ENCODE peak calls at places on chromosomes 16 and 17, in five cellular contexts. One of them, this sample, is unnamed.

GRCh38 chr17:77356690-77357201 is 216.0 kb downstream of the SEC14L1 start:
- DNase-seq in IMR-90: no peak
- DNase-seq in GM12892: no peak
- DNase-seq in stimulated activated CD4-positive, alpha-beta T cell treated with anti-CD3 and anti-CD28 coated beads, Interleukin-4, amount 100 ng/mL, for 1 hour: no peak
- DNase-seq in head of caudate nucleus: no peak
- DNase-seq in this sample: no peak

GRCh38 chr16:54443839-54444238 is 157.3 kb upstream of the IRX3 start:
- DNase-seq in GM12892: no peak
- DNase-seq in head of caudate nucleus: no peak
- DNase-seq in IMR-90: no peak
- DNase-seq in stimulated activated CD4-positive, alpha-beta T cell treated with anti-CD3 and anti-CD28 coated beads, Interleukin-4, amount 100 ng/mL, for 1 hour: no peak
- DNase-seq in this sample: no peak

GRCh38 chr16:4538067-4538385 is 547 bp downstream of the CDIP1 start:
- DNase-seq in GM12892: no peak
- DNase-seq in IMR-90: no peak
- DNase-seq in stimulated activated CD4-positive, alpha-beta T cell treated with anti-CD3 and anti-CD28 coated beads, Interleukin-4, amount 100 ng/mL, for 1 hour: no peak
- DNase-seq in head of caudate nucleus: no peak
- DNase-seq in this sample: no peak

GRCh38 chr16:11319529-11320146 is 25.6 kb upstream of the RMI2 start:
- DNase-seq in GM12892: no peak
- DNase-seq in stimulated activated CD4-positive, alpha-beta T cell treated with anti-CD3 and anti-CD28 coated beads, Interleukin-4, amount 100 ng/mL, for 1 hour: no peak
- DNase-seq in head of caudate nucleus: no peak
- DNase-seq in IMR-90: no peak
- DNase-seq in this sample: no peak

GRCh38 chr16:69581297-69581696 is 15.5 kb downstream of the NFAT5 start:
- DNase-seq in head of caudate nucleus: no peak
- DNase-seq in stimulated activated CD4-positive, alpha-beta T cell treated with anti-CD3 and anti-CD28 coated beads, Interleukin-4, amount 100 ng/mL, for 1 hour: no peak
- DNase-seq in GM12892: no peak
- DNase-seq in IMR-90: no peak
- DNase-seq in this sample: no peak

GRCh38 chr16:81136331-81137011 is 40.3 kb upstream of the GCSH start:
- DNase-seq in head of caudate nucleus: peak; percentile 72
- DNase-seq in stimulated activated CD4-positive, alpha-beta T cell treated with anti-CD3 and anti-CD28 coated beads, Interleukin-4, amount 100 ng/mL, for 1 hour: no peak
- DNase-seq in GM12892: no peak
- DNase-seq in IMR-90: no peak
- DNase-seq in this sample: no peak

GRCh38 chr17:42675984-42676423 is 790 bp downstream of the PLEKHH3 start:
- DNase-seq in stimulated activated CD4-positive, alpha-beta T cell treated with anti-CD3 and anti-CD28 coated beads, Interleukin-4, amount 100 ng/mL, for 1 hour: no peak
- DNase-seq in GM12892: no peak
- DNase-seq in head of caudate nucleus: no peak
- DNase-seq in IMR-90: peak; percentile 45
- DNase-seq in this sample: no peak

GRCh38 chr17:78458739-78459335 is 80.4 kb downstream of the PGS1 start:
- DNase-seq in stimulated activated CD4-positive, alpha-beta T cell treated with anti-CD3 and anti-CD28 coated beads, Interleukin-4, amount 100 ng/mL, for 1 hour: no peak
- DNase-seq in IMR-90: no peak
- DNase-seq in GM12892: no peak
- DNase-seq in head of caudate nucleus: peak; percentile 97
- DNase-seq in this sample: no peak

GRCh38 chr16:4306439-4307214 is 9.2 kb upstream of the GLIS2 start:
- DNase-seq in stimulated activated CD4-positive, alpha-beta T cell treated with anti-CD3 and anti-CD28 coated beads, Interleukin-4, amount 100 ng/mL, for 1 hour: peak; percentile 37
- DNase-seq in GM12892: no peak
- DNase-seq in head of caudate nucleus: no peak
- DNase-seq in IMR-90: no peak
- DNase-seq in this sample: peak; percentile 50

GRCh38 chr17:27733771-27734170 is 66.6 kb downstream of the NOS2 start:
- DNase-seq in stimulated activated CD4-positive, alpha-beta T cell treated with anti-CD3 and anti-CD28 coated beads, Interleukin-4, amount 100 ng/mL, for 1 hour: no peak
- DNase-seq in head of caudate nucleus: no peak
- DNase-seq in GM12892: no peak
- DNase-seq in IMR-90: peak; percentile 13
- DNase-seq in this sample: no peak

GRCh38 chr17:28338056-28338768 is 2.7 kb downstream of the TNFAIP1 start:
- DNase-seq in head of caudate nucleus: no peak
- DNase-seq in IMR-90: peak; percentile 86
- DNase-seq in GM12892: no peak
- DNase-seq in stimulated activated CD4-positive, alpha-beta T cell treated with anti-CD3 and anti-CD28 coated beads, Interleukin-4, amount 100 ng/mL, for 1 hour: no peak
- DNase-seq in this sample: no peak

GRCh38 chr17:65487990-65488389 is 73.5 kb downstream of the AXIN2 start:
- DNase-seq in head of caudate nucleus: no peak
- DNase-seq in GM12892: no peak
- DNase-seq in IMR-90: no peak
- DNase-seq in stimulated activated CD4-positive, alpha-beta T cell treated with anti-CD3 and anti-CD28 coated beads, Interleukin-4, amount 100 ng/mL, for 1 hour: no peak
- DNase-seq in this sample: no peak

GRCh38 chr16:87784812-87785211 is 19.0 kb upstream of the KLHDC4 start:
- DNase-seq in head of caudate nucleus: no peak
- DNase-seq in IMR-90: peak; percentile 35
- DNase-seq in stimulated activated CD4-positive, alpha-beta T cell treated with anti-CD3 and anti-CD28 coated beads, Interleukin-4, amount 100 ng/mL, for 1 hour: no peak
- DNase-seq in GM12892: no peak
- DNase-seq in this sample: no peak

GRCh38 chr16:70781800-70782199 is 19.2 kb downstream of the VAC14 start:
- DNase-seq in GM12892: no peak
- DNase-seq in stimulated activated CD4-positive, alpha-beta T cell treated with anti-CD3 and anti-CD28 coated beads, Interleukin-4, amount 100 ng/mL, for 1 hour: no peak
- DNase-seq in IMR-90: no peak
- DNase-seq in head of caudate nucleus: no peak
- DNase-seq in this sample: no peak

GRCh38 chr17:57869599-57870282 is 19.9 kb upstream of the MRPS23 start:
- DNase-seq in head of caudate nucleus: no peak
- DNase-seq in stimulated activated CD4-positive, alpha-beta T cell treated with anti-CD3 and anti-CD28 coated beads, Interleukin-4, amount 100 ng/mL, for 1 hour: no peak
- DNase-seq in IMR-90: peak; percentile 97
- DNase-seq in GM12892: no peak
- DNase-seq in this sample: no peak

GRCh38 chr17:66691644-66692500 is 143.0 kb upstream of the CACNG5 start:
- DNase-seq in GM12892: no peak
- DNase-seq in stimulated activated CD4-positive, alpha-beta T cell treated with anti-CD3 and anti-CD28 coated beads, Interleukin-4, amount 100 ng/mL, for 1 hour: no peak
- DNase-seq in IMR-90: peak; percentile 64
- DNase-seq in head of caudate nucleus: no peak
- DNase-seq in this sample: no peak

GRCh38 chr16:85570213-85570734 is 42.8 kb upstream of the GSE1 start:
- DNase-seq in stimulated activated CD4-positive, alpha-beta T cell treated with anti-CD3 and anti-CD28 coated beads, Interleukin-4, amount 100 ng/mL, for 1 hour: peak; percentile 10
- DNase-seq in head of caudate nucleus: no peak
- DNase-seq in IMR-90: no peak
- DNase-seq in GM12892: peak; percentile 52
- DNase-seq in this sample: peak; percentile 59

GRCh38 chr16:26801628-26802027 is 265.1 kb upstream of the C16orf82 start:
- DNase-seq in head of caudate nucleus: no peak
- DNase-seq in IMR-90: no peak
- DNase-seq in stimulated activated CD4-positive, alpha-beta T cell treated with anti-CD3 and anti-CD28 coated beads, Interleukin-4, amount 100 ng/mL, for 1 hour: no peak
- DNase-seq in GM12892: no peak
- DNase-seq in this sample: no peak

GRCh38 chr17:64653985-64654355 is 8.1 kb downstream of the SMURF2 start:
- DNase-seq in IMR-90: no peak
- DNase-seq in head of caudate nucleus: no peak
- DNase-seq in GM12892: no peak
- DNase-seq in stimulated activated CD4-positive, alpha-beta T cell treated with anti-CD3 and anti-CD28 coated beads, Interleukin-4, amount 100 ng/mL, for 1 hour: no peak
- DNase-seq in this sample: no peak

GRCh38 chr16:79444522-79445040 is 156.0 kb downstream of the MAF start:
- DNase-seq in IMR-90: no peak
- DNase-seq in GM12892: no peak
- DNase-seq in stimulated activated CD4-positive, alpha-beta T cell treated with anti-CD3 and anti-CD28 coated beads, Interleukin-4, amount 100 ng/mL, for 1 hour: no peak
- DNase-seq in head of caudate nucleus: no peak
- DNase-seq in this sample: no peak

GRCh38 chr16:84253173-84253572 is 13.4 kb upstream of the KCNG4 start:
- DNase-seq in GM12892: no peak
- DNase-seq in head of caudate nucleus: no peak
- DNase-seq in IMR-90: no peak
- DNase-seq in stimulated activated CD4-positive, alpha-beta T cell treated with anti-CD3 and anti-CD28 coated beads, Interleukin-4, amount 100 ng/mL, for 1 hour: no peak
- DNase-seq in this sample: no peak

GRCh38 chr17:37239690-37240344 is 136.0 kb upstream of the C17orf78 start:
- DNase-seq in head of caudate nucleus: no peak
- DNase-seq in GM12892: no peak
- DNase-seq in stimulated activated CD4-positive, alpha-beta T cell treated with anti-CD3 and anti-CD28 coated beads, Interleukin-4, amount 100 ng/mL, for 1 hour: no peak
- DNase-seq in IMR-90: peak; percentile 72
- DNase-seq in this sample: no peak

GRCh38 chr17:75642221-75643032 is 9.2 kb downstream of the SMIM5 start:
- DNase-seq in IMR-90: no peak
- DNase-seq in head of caudate nucleus: no peak
- DNase-seq in GM12892: peak; percentile 23
- DNase-seq in stimulated activated CD4-positive, alpha-beta T cell treated with anti-CD3 and anti-CD28 coated beads, Interleukin-4, amount 100 ng/mL, for 1 hour: no peak
- DNase-seq in this sample: no peak

GRCh38 chr16:88923926-88924833 is 52.8 kb downstream of the CBFA2T3 start:
- DNase-seq in stimulated activated CD4-positive, alpha-beta T cell treated with anti-CD3 and anti-CD28 coated beads, Interleukin-4, amount 100 ng/mL, for 1 hour: no peak
- DNase-seq in head of caudate nucleus: no peak
- DNase-seq in GM12892: no peak
- DNase-seq in IMR-90: no peak
- DNase-seq in this sample: no peak

GRCh38 chr16:85151603-85152413 is 39.5 kb upstream of the CIBAR2 start:
- DNase-seq in GM12892: peak; percentile 63
- DNase-seq in stimulated activated CD4-positive, alpha-beta T cell treated with anti-CD3 and anti-CD28 coated beads, Interleukin-4, amount 100 ng/mL, for 1 hour: no peak
- DNase-seq in head of caudate nucleus: peak; percentile 33
- DNase-seq in IMR-90: peak; percentile 78
- DNase-seq in this sample: no peak

GRCh38 chr16:77070683-77071082 is 120.3 kb upstream of the MON1B start:
- DNase-seq in head of caudate nucleus: no peak
- DNase-seq in stimulated activated CD4-positive, alpha-beta T cell treated with anti-CD3 and anti-CD28 coated beads, Interleukin-4, amount 100 ng/mL, for 1 hour: no peak
- DNase-seq in GM12892: no peak
- DNase-seq in IMR-90: no peak
- DNase-seq in this sample: no peak

This sample was measured in GM19239.